ENCODE peak calls at places on chromosome 2, in eight cellular contexts. L is keratinocyte; A is hepatic stellate cell; S is hepatocyte; F is AG04449; I is stimulated activated CD4-positive, alpha-beta T cell treated with anti-CD3 and anti-CD28 coated beads, TNF-alpha, amount 100 ng/mL, for 48 hours; G is SJCRH30; Y is GM23248. U is an unnamed sample.

GRCh38 chr2:158815166-158815565 is 20.0 kb downstream of the DAPL1 start:
- DNase-seq in F (no peak), A (no peak), S (no peak), L (no peak), G (no peak), I (no peak), Y (peak), U (no peak)

GRCh38 chr2:237062585-237062984 is 23.1 kb upstream of the COPS8 start:
- DNase-seq in F (no peak), S (no peak), A (no peak), I (no peak), L (no peak), G (peak), Y (peak), U (no peak)

GRCh38 chr2:232376713-232377112 is 1.8 kb upstream of the ALPP start:
- DNase-seq in L (no peak), Y (no peak), A (no peak), I (no peak), S (peak), F (no peak), G (no peak), U (no peak)

GRCh38 chr2:183283176-183283575 is 158.9 kb downstream of the NUP35 start:
- DNase-seq in A (no peak), F (no peak), I (no peak), G (no peak), Y (no peak), L (no peak), S (no peak), U (no peak)

GRCh38 chr2:39778775-39779751 is at the start of gene THUMPD2:
- DNase-seq in I (peak), F (no peak), S (peak), L (no peak), G (peak), Y (peak), A (peak), U (peak)

GRCh38 chr2:203656522-203657287 is 49.7 kb upstream of the CD28 start:
- DNase-seq in F (no peak), A (no peak), G (no peak), L (peak), S (peak), Y (peak), I (no peak), U (peak)

GRCh38 chr2:159297042-159297707 is 10.7 kb upstream of the WDSUB1 start:
- DNase-seq in G (no peak), I (no peak), Y (no peak), S (no peak), L (no peak), A (no peak), F (no peak), U (no peak)

GRCh38 chr2:240718896-240719490 is 27.3 kb downstream of the AQP12A start:
- DNase-seq in L (no peak), S (no peak), F (no peak), A (no peak), G (no peak), I (no peak), Y (no peak), U (peak)

GRCh38 chr2:208489687-208490086 is 83.1 kb downstream of the PTH2R start:
- DNase-seq in L (no peak), G (peak), Y (no peak), I (no peak), F (no peak), A (no peak), S (no peak), U (no peak)

GRCh38 chr2:25453199-25453903 is 111.6 kb upstream of the DNMT3A start:
- DNase-seq in A (no peak), Y (peak), L (no peak), G (no peak), F (no peak), S (peak), I (peak), U (no peak)

GRCh38 chr2:65850695-65851094 is 418.3 kb upstream of the SPRED2 start:
- DNase-seq in Y (no peak), G (no peak), S (no peak), F (no peak), I (no peak), L (no peak), A (no peak), U (no peak)

U was measured in mucosa of descending colon.